ENCODE peak calls at places on chromosomes 3 and 15, in seven cellular contexts. Y is breast epithelium, S is NCI-H748 treated with DMSO at 0.1 percent for 48 hours, T is ecto neural progenitor cell, C is renal cortical epithelial cell, G is Ammon's horn, W is ELF-1. D is an unnamed sample.

GRCh38 chr3:64552160-64552559 is 135.6 kb downstream of the ADAMTS9 start:
- DNase-seq in Y (no peak), S (no peak), T (no peak), C (no peak), G (no peak), W (no peak), D (no peak)

GRCh38 chr3:112424394-112424793 is 74.9 kb downstream of the BTLA start:
- DNase-seq in Y (no peak), S (no peak), T (no peak), C (no peak), G (no peak), W (no peak), D (no peak)

GRCh38 chr3:27584874-27585273 is 100.7 kb upstream of the SLC4A7 start:
- DNase-seq in Y (no peak), S (no peak), T (no peak), C (no peak), G (no peak), W (no peak), D (no peak)

GRCh38 chr3:119395923-119396358 is 67.5 kb downstream of the TMEM39A start:
- DNase-seq in Y (no peak), S (no peak), T (no peak), C (no peak), G (no peak), W (no peak), D (no peak)

GRCh38 chr3:52533623-52534280 is at the start of gene NT5DC2:
- DNase-seq in Y (no peak), S (peak), T (peak), C (no peak), G (peak), W (peak), D (peak)

GRCh38 chr3:43817825-43818224 is 127.1 kb downstream of the ABHD5 start:
- DNase-seq in Y (no peak), S (no peak), T (no peak), C (peak), G (no peak), W (no peak), D (no peak)

GRCh38 chr3:98733778-98734281 is 29.3 kb upstream of the ST3GAL6 start:
- DNase-seq in Y (no peak), S (no peak), T (no peak), C (no peak), G (peak), W (peak), D (no peak)

GRCh38 chr3:120622870-120623718 is 27.0 kb downstream of the NDUFB4 start:
- DNase-seq in Y (no peak), S (no peak), T (no peak), C (no peak), G (no peak), W (peak), D (no peak)

GRCh38 chr15:97691799-97692198 is 268.7 kb upstream of the ARRDC4 start:
- DNase-seq in Y (no peak), S (no peak), T (no peak), C (no peak), G (no peak), W (no peak), D (no peak)

GRCh38 chr3:32963871-32964270 is 12.4 kb downstream of the CCR4 start:
- DNase-seq in Y (no peak), S (no peak), T (no peak), C (no peak), G (no peak), W (no peak), D (no peak)

GRCh38 chr15:88621789-88622604 is 857 bp downstream of the AEN start:
- DNase-seq in Y (no peak), S (no peak), T (no peak), C (peak), G (no peak), W (no peak), D (peak)

GRCh38 chr3:79314547-79314946 is 453.3 kb downstream of the ROBO1 start:
- DNase-seq in Y (no peak), S (no peak), T (no peak), C (no peak), G (no peak), W (no peak), D (no peak)

GRCh38 chr15:80162059-80162554 is 9.3 kb downstream of the FAH start:
- DNase-seq in Y (no peak), S (no peak), T (peak), C (no peak), G (no peak), W (no peak), D (no peak)

GRCh38 chr3:150419076-150419868 is 11.2 kb downstream of the TSC22D2 start:
- DNase-seq in Y (no peak), S (no peak), T (no peak), C (peak), G (no peak), W (no peak), D (no peak)

GRCh38 chr3:71395470-71395869 is 188.1 kb downstream of the FOXP1 start:
- DNase-seq in Y (no peak), S (no peak), T (no peak), C (no peak), G (no peak), W (no peak), D (no peak)

GRCh38 chr3:68666409-68667193 is 265.7 kb downstream of the TAFA4 start:
- DNase-seq in Y (no peak), S (no peak), T (no peak), C (peak), G (no peak), W (peak), D (no peak)

GRCh38 chr15:94287794-94288246 is 56.5 kb downstream of the MCTP2 start:
- DNase-seq in Y (no peak), S (no peak), T (no peak), C (no peak), G (no peak), W (no peak), D (no peak)

GRCh38 chr3:150407051-150407817 is 864 bp upstream of the TSC22D2 start:
- DNase-seq in Y (no peak), S (peak), T (no peak), C (no peak), G (no peak), W (peak), D (peak)

GRCh38 chr3:179418610-179419009 is 32.7 kb downstream of the GNB4 start:
- DNase-seq in Y (no peak), S (no peak), T (no peak), C (no peak), G (no peak), W (no peak), D (no peak)

GRCh38 chr3:170196833-170197232 is 15.3 kb upstream of the PHC3 start:
- DNase-seq in Y (no peak), S (no peak), T (no peak), C (peak), G (no peak), W (no peak), D (no peak)

GRCh38 chr15:43433661-43434303 is 59.2 kb downstream of the TP53BP1 start:
- DNase-seq in Y (no peak), S (no peak), T (no peak), C (no peak), G (no peak), W (no peak), D (no peak)

GRCh38 chr3:100603449-100603848 is 6.0 kb upstream of the ADGRG7 start:
- DNase-seq in Y (no peak), S (no peak), T (no peak), C (peak), G (no peak), W (peak), D (peak)

GRCh38 chr3:151558621-151559020 is 97.8 kb upstream of the IGSF10 start:
- DNase-seq in Y (no peak), S (no peak), T (no peak), C (no peak), G (no peak), W (no peak), D (no peak)

GRCh38 chr3:98402507-98402906 is 12.0 kb downstream of the OR5K3 start:
- DNase-seq in Y (no peak), S (no peak), T (no peak), C (no peak), G (no peak), W (no peak), D (no peak)

GRCh38 chr3:185263423-185263822 is 9.6 kb upstream of the EHHADH start:
- DNase-seq in Y (no peak), S (no peak), T (no peak), C (no peak), G (no peak), W (no peak), D (no peak)

GRCh38 chr3:26623409-26624208 is 1.0 kb downstream of the LRRC3B start:
- DNase-seq in Y (no peak), S (no peak), T (peak), C (no peak), G (no peak), W (peak), D (peak)

GRCh38 chr3:40719660-40720287 is 195.0 kb downstream of the ZNF621 start:
- DNase-seq in Y (no peak), S (peak), T (no peak), C (peak), G (no peak), W (peak), D (no peak)

GRCh38 chr3:179565496-179565895 is 2.8 kb downstream of the ACTL6A start:
- DNase-seq in Y (no peak), S (no peak), T (no peak), C (no peak), G (no peak), W (no peak), D (no peak)

GRCh38 chr3:177451940-177452484 is 254.7 kb upstream of the TBL1XR1 start:
- DNase-seq in Y (no peak), S (no peak), T (no peak), C (peak), G (peak), W (no peak), D (peak)

GRCh38 chr3:72816843-72817485 is 31.3 kb downstream of the SHQ1 start:
- DNase-seq in Y (no peak), S (no peak), T (no peak), C (no peak), G (peak), W (no peak), D (no peak)

GRCh38 chr3:31039145-31039544 is 144.7 kb upstream of the GADL1 start:
- DNase-seq in Y (no peak), S (no peak), T (no peak), C (no peak), G (no peak), W (no peak), D (no peak)

GRCh38 chr3:12197475-12197874 is 38.8 kb upstream of the TIMP4 start:
- DNase-seq in Y (no peak), S (no peak), T (no peak), C (no peak), G (no peak), W (no peak), D (no peak)

GRCh38 chr15:96273317-96274086 is 57.0 kb upstream of the NR2F2 start:
- DNase-seq in Y (no peak), S (no peak), T (no peak), C (peak), G (no peak), W (peak), D (no peak)

GRCh38 chr3:159082514-159082913 is 280.7 kb downstream of the MFSD1 start:
- DNase-seq in Y (no peak), S (no peak), T (no peak), C (no peak), G (no peak), W (no peak), D (no peak)

GRCh38 chr3:94171954-94172353 is 109.1 kb downstream of the NSUN3 start:
- DNase-seq in Y (no peak), S (no peak), T (no peak), C (no peak), G (no peak), W (no peak), D (no peak)

GRCh38 chr3:149388001-149388435 is 10.6 kb upstream of the TM4SF1 start:
- DNase-seq in Y (no peak), S (no peak), T (no peak), C (peak), G (no peak), W (no peak), D (no peak)

GRCh38 chr3:169641167-169641566 is 22.3 kb downstream of the MECOM start:
- DNase-seq in Y (no peak), S (no peak), T (no peak), C (no peak), G (no peak), W (no peak), D (no peak)

GRCh38 chr3:45241206-45241605 is 15.1 kb upstream of the TMEM158 start:
- DNase-seq in Y (no peak), S (no peak), T (no peak), C (no peak), G (no peak), W (peak), D (no peak)

GRCh38 chr15:40002295-40002694 is 36.7 kb downstream of the SRP14 start:
- DNase-seq in Y (no peak), S (no peak), T (no peak), C (peak), G (no peak), W (no peak), D (no peak)

D was measured in osteoblast.